ENCODE peak calls at places on chromosomes 11 and 22, in five cellular contexts. G, M, Y, F and A are unnamed samples.

GRCh38 chr11:130475426-130476053 is 27.1 kb downstream of the ADAMTS15 start:
- DNase-seq in G (no peak), M (no peak), Y (no peak), F (no peak), A (no peak)

GRCh38 chr22:32255726-32256125 is 579 bp upstream of the SLC5A4 start:
- DNase-seq in G (no peak), M (no peak), Y (no peak), F (no peak), A (peak)

GRCh38 chr22:32200752-32201151 is 4.1 kb downstream of the RFPL2 start:
- DNase-seq in G (no peak), M (no peak), Y (no peak), F (no peak), A (no peak)

GRCh38 chr22:28381427-28382167 is 298.0 kb downstream of the TTC28 start:
- DNase-seq in G (no peak), M (no peak), Y (no peak), F (no peak), A (no peak)

GRCh38 chr11:58963551-58964075 is 24.3 kb downstream of the GLYATL1 start:
- DNase-seq in G (no peak), M (no peak), Y (no peak), F (no peak), A (no peak)

GRCh38 chr11:11426226-11426915 is 73.3 kb upstream of the CSNK2A3 start:
- DNase-seq in G (no peak), M (no peak), Y (no peak), F (no peak), A (no peak)

GRCh38 chr11:86559311-86559945 is 113.0 kb downstream of the ME3 start:
- DNase-seq in G (no peak), M (no peak), Y (peak), F (no peak), A (no peak)

GRCh38 chr11:114219559-114220349 is 76.4 kb upstream of the NNMT start:
- DNase-seq in G (no peak), M (no peak), Y (no peak), F (no peak), A (no peak)

GRCh38 chr22:37515902-37516301 is 3.3 kb downstream of the CARD10 start:
- DNase-seq in G (no peak), M (no peak), Y (no peak), F (no peak), A (no peak)

GRCh38 chr11:63762662-63763505 is 5.7 kb downstream of the ZFTA start:
- DNase-seq in G (no peak), M (no peak), Y (peak), F (no peak), A (no peak)

GRCh38 chr22:40453676-40454075 is 83.3 kb downstream of the SGSM3 start:
- DNase-seq in G (no peak), M (no peak), Y (no peak), F (no peak), A (no peak)

GRCh38 chr11:19101803-19102520 is 15.0 kb upstream of the ZDHHC13 start:
- DNase-seq in G (no peak), M (no peak), Y (no peak), F (no peak), A (no peak)

GRCh38 chr11:94884322-94884721 is 89.0 kb downstream of the CWC15 start:
- DNase-seq in G (no peak), M (no peak), Y (no peak), F (no peak), A (no peak)

GRCh38 chr11:131773626-131774025 is 403.2 kb downstream of the NTM start:
- DNase-seq in G (no peak), M (no peak), Y (no peak), F (no peak), A (no peak)

GRCh38 chr11:67265633-67266423 is 445 bp upstream of the GRK2 start:
- DNase-seq in G (peak), M (peak), Y (peak), F (peak), A (peak)

GRCh38 chr22:46274381-46274780 is 6.6 kb downstream of the TTC38 start:
- DNase-seq in G (no peak), M (no peak), Y (no peak), F (no peak), A (no peak)

GRCh38 chr22:28479912-28480311 is 199.7 kb downstream of the TTC28 start:
- DNase-seq in G (no peak), M (no peak), Y (no peak), F (no peak), A (no peak)

GRCh38 chr11:70745451-70745850 is 347.1 kb downstream of the CTTN start:
- DNase-seq in G (no peak), M (no peak), Y (no peak), F (no peak), A (no peak)